ENCODE peak calls at places on chromosome 2, in six cellular contexts. E is GM04504; R is activated naive CD4-positive, alpha-beta T cell; O is GM23338; W is KG1; U is pulmonary artery endothelial cell. S is an unnamed sample.

GRCh38 chr2:189609423-189609816 is 28.8 kb upstream of the SLC40A1 start:
- DNase-seq in E (no peak), R (no peak), O (no peak), W (no peak), U (no peak), S (no peak)

GRCh38 chr2:195029804-195030654 is 627.0 kb upstream of the SLC39A10 start:
- DNase-seq in E (no peak), R (no peak), O (no peak), W (no peak), U (no peak), S (no peak)

GRCh38 chr2:128622916-128623620 is 304.4 kb upstream of the HS6ST1 start:
- DNase-seq in E (no peak), R (no peak), O (no peak), W (no peak), U (no peak), S (no peak)

GRCh38 chr2:38438536-38439225 is 61.6 kb upstream of the ATL2 start:
- DNase-seq in E (no peak), R (no peak), O (no peak), W (no peak), U (no peak), S (peak)

GRCh38 chr2:109242654-109243331 is 113.8 kb downstream of the SH3RF3 start:
- DNase-seq in E (peak), R (no peak), O (no peak), W (no peak), U (peak), S (no peak)

GRCh38 chr2:240922982-240923537 is 16.9 kb downstream of the CROCC2 start:
- DNase-seq in E (no peak), R (no peak), O (no peak), W (no peak), U (no peak), S (no peak)

GRCh38 chr2:29012211-29012681 is 31.1 kb downstream of the TOGARAM2 start:
- DNase-seq in E (no peak), R (peak), O (no peak), W (peak), U (no peak), S (no peak)

GRCh38 chr2:197286805-197287595 is 23.6 kb downstream of the ANKRD44 start:
- DNase-seq in E (peak), R (no peak), O (no peak), W (no peak), U (peak), S (peak)

GRCh38 chr2:42238644-42239288 is 69.6 kb downstream of the EML4 start:
- DNase-seq in E (no peak), R (peak), O (peak), W (no peak), U (no peak), S (no peak)

GRCh38 chr2:32862269-32863055 is 84.3 kb upstream of the LTBP1 start:
- DNase-seq in E (no peak), R (no peak), O (no peak), W (no peak), U (no peak), S (no peak)